ENCODE peak calls at places on chromosomes 5 and 9, in five cellular contexts. S is PC-9, H is IMR-90, X is thyroid gland, Z is ascending aorta. C is an unnamed sample.
A peak's percentile ranks its signal among the peaks of the same experiment; 100 is the strongest.

GRCh38 chr9:10059044-10059443 is 553.8 kb downstream of the PTPRD start:
- DNase-seq in S (no peak), H (peak; percentile 28), X (no peak), Z (no peak), C (no peak)

GRCh38 chr9:69213647-69214046 is 39.6 kb downstream of the TJP2 start:
- DNase-seq in S (no peak), H (no peak), X (peak; percentile 40), Z (no peak), C (no peak)

GRCh38 chr9:129746092-129746760 is 6.6 kb downstream of the PTGES start:
- DNase-seq in S (no peak), H (no peak), X (no peak), Z (no peak), C (no peak)

GRCh38 chr9:126664893-126665695 is 51.4 kb downstream of the LMX1B start:
- DNase-seq in S (peak; percentile 19), H (no peak), X (peak; percentile 49), Z (no peak), C (no peak)

GRCh38 chr5:158522001-158522400 is 577.7 kb downstream of the EBF1 start:
- DNase-seq in S (no peak), H (peak; percentile 10), X (no peak), Z (no peak), C (no peak)

GRCh38 chr5:174082286-174082685 is 36.8 kb downstream of the NSG2 start:
- DNase-seq in S (no peak), H (no peak), X (no peak), Z (no peak), C (no peak)

GRCh38 chr5:132425975-132426524 is 56.5 kb downstream of the SLC22A5 start:
- DNase-seq in S (no peak), H (no peak), X (no peak), Z (no peak), C (no peak)

GRCh38 chr5:1882337-1883119 is at the start of gene IRX4:
- DNase-seq in S (no peak), H (peak; percentile 20), X (no peak), Z (no peak), C (no peak)

GRCh38 chr5:167785896-167786295 is 505.5 kb upstream of the WWC1 start:
- DNase-seq in S (no peak), H (no peak), X (no peak), Z (no peak), C (no peak)

GRCh38 chr9:136225748-136226679 is 19.6 kb downstream of the QSOX2 start:
- DNase-seq in S (no peak), H (peak; percentile 31), X (peak; percentile 55), Z (no peak), C (peak; percentile 85)

GRCh38 chr5:107805819-107806218 is 135.1 kb upstream of the EFNA5 start:
- DNase-seq in S (no peak), H (no peak), X (no peak), Z (no peak), C (no peak)

GRCh38 chr5:154044585-154044984 is 5.8 kb downstream of the MFAP3 start:
- DNase-seq in S (no peak), H (no peak), X (no peak), Z (no peak), C (no peak)

GRCh38 chr9:96725576-96725975 is 52.3 kb downstream of the ZNF510 start:
- DNase-seq in S (no peak), H (no peak), X (no peak), Z (no peak), C (no peak)

GRCh38 chr9:6758418-6759113 is 793 bp downstream of the KDM4C start:
- DNase-seq in S (no peak), H (peak; percentile 51), X (peak; percentile 59), Z (no peak), C (peak; percentile 54)

GRCh38 chr5:149404746-149405549 is 25.9 kb upstream of the IL17B start:
- DNase-seq in S (peak; percentile 59), H (peak; percentile 95), X (no peak), Z (no peak), C (no peak)

GRCh38 chr9:30172206-30172605 is 2212.2 kb upstream of the ACO1 start:
- DNase-seq in S (no peak), H (no peak), X (no peak), Z (no peak), C (no peak)

GRCh38 chr5:154679501-154679900 is 75.7 kb upstream of the LARP1 start:
- DNase-seq in S (no peak), H (no peak), X (no peak), Z (no peak), C (no peak)

GRCh38 chr5:168176941-168177340 is 114.5 kb upstream of the WWC1 start:
- DNase-seq in S (no peak), H (no peak), X (no peak), Z (no peak), C (no peak)

GRCh38 chr5:1400936-1401335 is 44.3 kb downstream of the SLC6A3 start:
- DNase-seq in S (no peak), H (no peak), X (no peak), Z (no peak), C (no peak)

GRCh38 chr5:154850255-154851062 is at the start of gene FAXDC2:
- DNase-seq in S (no peak), H (peak; percentile 88), X (peak; percentile 88), Z (peak; percentile 49), C (no peak)

GRCh38 chr5:116574682-116575634 is at the start of gene SEMA6A:
- DNase-seq in S (no peak), H (peak; percentile 75), X (peak; percentile 94), Z (peak; percentile 41), C (peak; percentile 93)

DNA sequence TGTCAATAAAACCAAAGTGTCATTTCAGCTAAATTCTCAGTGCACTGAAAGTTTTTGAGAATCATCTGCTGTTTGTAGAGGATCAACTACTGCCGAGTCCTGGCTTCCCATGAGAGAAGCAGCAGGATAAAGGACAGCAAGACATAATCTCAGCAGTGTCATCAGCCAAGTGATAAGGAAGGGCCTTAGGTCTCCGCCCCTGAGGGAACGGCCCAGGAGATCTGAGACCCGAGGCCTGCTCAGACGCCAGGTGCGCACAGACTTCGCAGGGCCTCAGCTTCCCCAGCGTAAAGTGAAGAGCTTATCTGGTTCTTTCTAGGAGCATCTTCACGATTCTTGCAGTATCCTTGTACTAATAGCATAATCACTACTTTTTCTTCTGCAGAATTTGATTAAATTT is 2.4 kb downstream of the GFPT2 start:
- DNase-seq in S (no peak), H (no peak), X (no peak), Z (no peak), C (peak; percentile 34)
- H3K4me1 ChIP-seq in S (no peaks in the 10 kb centered on the region), H (no peaks in the 10 kb centered on the region), X (no peaks in the 10 kb centered on the region), Z (peaks cover 3% of the 10 kb centered on the region), C (peaks cover 19% of the 10 kb centered on the region)

DNA sequence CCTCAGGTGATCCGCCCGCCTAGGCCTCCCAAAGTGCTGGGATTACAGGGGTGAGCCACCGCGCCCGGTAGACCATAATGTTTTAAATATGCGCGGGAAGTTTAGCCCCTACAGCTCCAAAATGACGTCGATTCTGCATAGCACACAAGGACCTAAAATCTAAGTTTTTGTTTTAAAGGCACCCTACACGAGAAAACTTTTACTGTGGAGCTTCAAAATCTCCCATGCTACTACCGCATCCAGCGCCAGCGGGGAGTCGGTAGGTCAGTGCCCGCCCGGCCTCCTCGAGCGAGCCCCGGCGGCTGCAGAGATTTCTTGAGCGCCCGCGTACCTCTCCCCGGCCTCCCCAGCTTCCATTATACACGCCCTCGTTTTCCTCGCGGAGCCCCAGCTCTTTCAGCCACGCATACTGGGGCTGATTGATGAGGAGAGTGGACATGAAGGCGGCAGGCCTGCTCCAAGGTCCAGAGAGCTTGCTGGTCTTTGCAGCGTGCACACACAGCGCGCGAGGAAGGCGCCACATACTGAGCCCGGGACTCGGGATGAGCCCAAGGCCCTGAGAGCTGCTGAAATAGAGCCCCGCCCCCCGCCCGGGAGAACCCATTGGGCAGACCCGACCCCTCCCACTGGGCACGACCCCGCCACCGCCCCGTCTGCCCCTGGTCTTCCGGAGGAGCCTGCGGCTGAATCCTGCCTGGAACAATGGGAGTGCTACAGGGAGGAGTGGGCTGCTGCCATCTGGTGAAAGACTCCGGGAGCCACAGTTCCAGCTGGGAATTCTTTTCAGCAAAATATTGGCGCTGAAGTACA is at the start of gene ALDH7A1:
- DNase-seq in S (peak; percentile 84), H (no peak), X (peak; percentile 97), Z (peak; percentile 48), C (peak; percentile 98)
- TF ChIP-seq CTCF in S (peak; percentile 54), H (peak; percentile 56), X (peak; percentile 53), Z (peak; percentile 41), C (peak; percentile 27)

DNA sequence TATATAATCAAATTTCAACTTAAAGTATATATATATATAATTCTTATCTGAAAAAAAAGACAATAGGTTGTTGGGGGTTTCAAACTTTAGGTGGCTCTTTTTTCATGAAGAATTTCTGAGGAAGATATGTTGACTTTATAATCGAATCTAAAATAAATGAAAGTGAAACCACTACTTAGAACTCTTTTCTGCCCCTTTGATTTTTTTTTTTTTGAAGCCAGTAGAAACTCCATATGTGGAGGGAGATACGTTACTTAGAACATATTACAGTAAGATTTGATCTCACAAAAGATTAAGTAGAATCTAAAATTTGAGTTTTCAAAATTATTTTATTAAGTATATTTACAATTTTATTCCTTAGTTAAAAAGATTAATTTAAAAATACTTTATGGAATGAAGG is 96.9 kb downstream of the ATG10 start:
- DNase-seq in S (no peak), H (no peak), X (no peak), Z (no peak), C (no peak)
- H3K4me3 ChIP-seq in S (no peak overlapping the region), H (no peak overlapping the region), X (no peak overlapping the region), Z (no peak overlapping the region), C (no peak overlapping the region)

GRCh38 chr9:89449261-89449671 is 48.6 kb downstream of the SEMA4D start:
- DNase-seq in S (no peak), H (no peak), X (peak; percentile 60), Z (no peak), C (no peak)
- H3K4me1 ChIP-seq in S (no peaks in the 10 kb centered on the region), H (no peaks in the 10 kb centered on the region), X (peaks cover 6% of the 10 kb centered on the region), Z (no peaks in the 10 kb centered on the region), C (no peaks in the 10 kb centered on the region)

GRCh38 chr5:141094481-141095262 is at the start of gene PCDHB2:
- DNase-seq in S (no peak), H (peak; percentile 14), X (peak; percentile 3), Z (no peak), C (no peak)
- TF ChIP-seq CTCF in S (peak; percentile 53), H (peak; percentile 29), X (peak; percentile 26), Z (no peak), C (no peak)

GRCh38 chr5:75566710-75567309 is 44.4 kb upstream of the ANKDD1B start:
- DNase-seq in S (peak; percentile 78), H (peak; percentile 96), X (no peak), Z (no peak), C (no peak)
- H3K4me3 ChIP-seq in S (peak overlapping the region; percentile 16), H (no peak overlapping the region), X (no peak overlapping the region), Z (no peak overlapping the region), C (no peak overlapping the region)

GRCh38 chr5:73424489-73425102 is 24.0 kb downstream of the FOXD1 start:
- DNase-seq in S (no peak), H (no peak), X (no peak), Z (no peak), C (no peak)
- H3K4me1 ChIP-seq in S (no peaks in the 10 kb centered on the region), H (peaks cover 6% of the 10 kb centered on the region), X (peaks cover 5% of the 10 kb centered on the region), Z (no peaks in the 10 kb centered on the region), C (no peaks in the 10 kb centered on the region)

DNA sequence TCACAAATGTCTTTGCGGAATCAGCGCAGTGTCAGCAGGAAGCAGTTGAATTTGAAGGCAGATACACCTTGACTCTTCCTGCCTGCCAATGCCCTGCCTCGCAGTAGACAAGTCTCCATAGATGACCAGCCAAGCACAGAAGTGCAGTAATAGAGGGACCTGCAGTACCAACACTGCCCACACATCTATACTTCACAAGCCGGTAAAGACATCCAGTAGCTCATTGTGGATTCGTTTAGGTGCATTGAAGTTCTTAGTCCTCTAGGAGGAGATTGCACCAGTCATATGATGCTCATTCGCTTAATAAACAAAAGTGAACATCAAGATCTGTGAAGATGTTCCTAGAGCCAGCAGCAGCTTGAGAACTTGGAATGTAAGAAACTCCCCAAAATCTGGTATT is 7.1 kb upstream of the IFNA2 start:
- DNase-seq in S (no peak), H (no peak), X (peak; percentile 8), Z (no peak), C (no peak)
- TF ChIP-seq CTCF in S (peak; percentile 28), H (no peak), X (no peak), Z (no peak), C (peak; percentile 26)